ENCODE peak calls at places on chromosomes 7 and 10, in five cellular contexts. One of them, this sample, is unnamed.

GRCh38 chr7:83072576-83073517 is 89.8 kb downstream of the PCLO start:
- DNase-seq in A549: no peak
- DNase-seq in heart left ventricle: no peak
- DNase-seq in adrenal gland: no peak
- DNase-seq in stomach: no peak
- DNase-seq in this sample: no peak

GRCh38 chr7:131649003-131649541 is 92.6 kb upstream of the PODXL start:
- DNase-seq in stomach: no peak
- DNase-seq in heart left ventricle: no peak
- DNase-seq in A549: no peak
- DNase-seq in adrenal gland: no peak
- DNase-seq in this sample: no peak

GRCh38 chr7:150800576-150801241 is at the start of gene TMEM176A:
- DNase-seq in heart left ventricle: no peak
- DNase-seq in adrenal gland: no peak
- DNase-seq in stomach: no peak
- DNase-seq in A549: no peak
- DNase-seq in this sample: no peak

GRCh38 chr10:110355922-110356627 is 51.4 kb upstream of the SMNDC1 start:
- DNase-seq in adrenal gland: no peak
- DNase-seq in A549: no peak
- DNase-seq in heart left ventricle: no peak
- DNase-seq in stomach: no peak
- DNase-seq in this sample: no peak

GRCh38 chr7:112566392-112567324 is 85.9 kb downstream of the LSMEM1 start:
- DNase-seq in adrenal gland: no peak
- DNase-seq in heart left ventricle: no peak
- DNase-seq in stomach: no peak
- DNase-seq in A549: no peak
- DNase-seq in this sample: peak; percentile 22

GRCh38 chr10:61781969-61782403 is 119.3 kb downstream of the CABCOCO1 start:
- DNase-seq in adrenal gland: no peak
- DNase-seq in heart left ventricle: no peak
- DNase-seq in A549: no peak
- DNase-seq in stomach: no peak
- DNase-seq in this sample: no peak

GRCh38 chr7:43198016-43198415 is 85.6 kb downstream of the HECW1 start:
- DNase-seq in adrenal gland: no peak
- DNase-seq in A549: no peak
- DNase-seq in stomach: no peak
- DNase-seq in heart left ventricle: no peak
- DNase-seq in this sample: no peak

GRCh38 chr7:30468791-30469190 is 9.8 kb downstream of the NOD1 start:
- DNase-seq in adrenal gland: no peak
- DNase-seq in heart left ventricle: no peak
- DNase-seq in A549: no peak
- DNase-seq in stomach: no peak
- DNase-seq in this sample: no peak

GRCh38 chr10:126080879-126081331 is 184.5 kb downstream of the FANK1 start:
- DNase-seq in A549: no peak
- DNase-seq in heart left ventricle: no peak
- DNase-seq in adrenal gland: no peak
- DNase-seq in stomach: no peak
- DNase-seq in this sample: no peak

GRCh38 chr10:123995082-123995460 is 98.3 kb downstream of the CHST15 start:
- DNase-seq in stomach: no peak
- DNase-seq in heart left ventricle: no peak
- DNase-seq in A549: peak; percentile 38
- DNase-seq in adrenal gland: no peak
- DNase-seq in this sample: no peak

GRCh38 chr10:102502029-102502336 is 529 bp downstream of the ACTR1A start:
- DNase-seq in stomach: peak; percentile 99
- DNase-seq in adrenal gland: peak; percentile 100
- DNase-seq in A549: peak; percentile 98
- DNase-seq in heart left ventricle: peak; percentile 100
- DNase-seq in this sample: peak; percentile 99

GRCh38 chr10:122727426-122727825 is 27.8 kb upstream of the C10orf120 start:
- DNase-seq in A549: no peak
- DNase-seq in adrenal gland: no peak
- DNase-seq in stomach: no peak
- DNase-seq in heart left ventricle: no peak
- DNase-seq in this sample: no peak

GRCh38 chr7:15015545-15016314 is 113.2 kb upstream of the DGKB start:
- DNase-seq in adrenal gland: peak; percentile 59
- DNase-seq in A549: peak; percentile 26
- DNase-seq in heart left ventricle: peak; percentile 38
- DNase-seq in stomach: peak; percentile 27
- DNase-seq in this sample: peak; percentile 59

GRCh38 chr10:28120043-28120749 is 121.3 kb upstream of the ODAD2 start:
- DNase-seq in stomach: no peak
- DNase-seq in adrenal gland: peak; percentile 57
- DNase-seq in A549: no peak
- DNase-seq in heart left ventricle: no peak
- DNase-seq in this sample: peak; percentile 30

GRCh38 chr10:104779701-104780100 is 138.6 kb downstream of the SORCS3 start:
- DNase-seq in heart left ventricle: no peak
- DNase-seq in stomach: no peak
- DNase-seq in A549: no peak
- DNase-seq in adrenal gland: no peak
- DNase-seq in this sample: no peak

GRCh38 chr10:86368046-86368445 is 1.5 kb upstream of the GRID1 start:
- DNase-seq in A549: no peak
- DNase-seq in heart left ventricle: no peak
- DNase-seq in adrenal gland: no peak
- DNase-seq in stomach: no peak
- DNase-seq in this sample: no peak

GRCh38 chr7:140165422-140165821 is 11.4 kb downstream of the KDM7A start:
- DNase-seq in heart left ventricle: no peak
- DNase-seq in adrenal gland: no peak
- DNase-seq in stomach: no peak
- DNase-seq in A549: no peak
- DNase-seq in this sample: no peak

GRCh38 chr7:65379318-65379717 is 5.7 kb downstream of the ZNF92 start:
- DNase-seq in A549: no peak
- DNase-seq in stomach: no peak
- DNase-seq in heart left ventricle: no peak
- DNase-seq in adrenal gland: no peak
- DNase-seq in this sample: no peak

GRCh38 chr10:35728341-35728740 is 86.2 kb upstream of the FZD8 start:
- DNase-seq in adrenal gland: no peak
- DNase-seq in A549: no peak
- DNase-seq in heart left ventricle: no peak
- DNase-seq in stomach: no peak
- DNase-seq in this sample: no peak

GRCh38 chr7:148014473-148014872 is 576.1 kb upstream of the C7orf33 start:
- DNase-seq in adrenal gland: no peak
- DNase-seq in A549: no peak
- DNase-seq in heart left ventricle: no peak
- DNase-seq in stomach: no peak
- DNase-seq in this sample: no peak

GRCh38 chr10:93346712-93347111 is 135.4 kb downstream of the MYOF start:
- DNase-seq in heart left ventricle: no peak
- DNase-seq in A549: no peak
- DNase-seq in adrenal gland: no peak
- DNase-seq in stomach: no peak
- DNase-seq in this sample: no peak

GRCh38 chr7:92614586-92615237 is 24.5 kb upstream of the FAM133B start:
- DNase-seq in adrenal gland: peak; percentile 78
- DNase-seq in stomach: no peak
- DNase-seq in heart left ventricle: peak; percentile 47
- DNase-seq in A549: no peak
- DNase-seq in this sample: no peak

GRCh38 chr10:36943534-36943933 is 181.9 kb upstream of the ANKRD30A start:
- DNase-seq in stomach: no peak
- DNase-seq in A549: no peak
- DNase-seq in heart left ventricle: no peak
- DNase-seq in adrenal gland: no peak
- DNase-seq in this sample: no peak

GRCh38 chr10:16891375-16892313 is 74.4 kb upstream of the RSU1 start:
- DNase-seq in A549: no peak
- DNase-seq in stomach: peak; percentile 29
- DNase-seq in heart left ventricle: peak; percentile 66
- DNase-seq in adrenal gland: peak; percentile 29
- DNase-seq in this sample: no peak
- TF ChIP-seq POLR2A in A549: no peak
- TF ChIP-seq POLR2A in stomach: no peak
- TF ChIP-seq POLR2A in heart left ventricle: no peak
- TF ChIP-seq POLR2A in adrenal gland: no peak
- TF ChIP-seq POLR2A in this sample: no peak

GRCh38 chr10:82249141-82249540 is 374.1 kb downstream of the NRG3 start:
- DNase-seq in stomach: no peak
- DNase-seq in heart left ventricle: no peak
- DNase-seq in adrenal gland: no peak
- DNase-seq in A549: no peak
- DNase-seq in this sample: no peak
- H3K9me3 ChIP-seq in stomach: no peaks in the 10 kb centered on the region
- H3K9me3 ChIP-seq in heart left ventricle: no peaks in the 10 kb centered on the region
- H3K9me3 ChIP-seq in adrenal gland: no peaks in the 10 kb centered on the region
- H3K9me3 ChIP-seq in A549: no peaks in the 10 kb centered on the region
- H3K9me3 ChIP-seq in this sample: no peaks in the 10 kb centered on the region

GRCh38 chr10:7818295-7819125 is at the start of gene TAF3:
- DNase-seq in stomach: peak; percentile 95
- DNase-seq in adrenal gland: peak; percentile 93
- DNase-seq in A549: peak; percentile 49
- DNase-seq in heart left ventricle: peak; percentile 94
- DNase-seq in this sample: peak; percentile 86
- TF ChIP-seq POLR2A in stomach: no peak
- TF ChIP-seq POLR2A in adrenal gland: no peak
- TF ChIP-seq POLR2A in A549: peak; percentile 88
- TF ChIP-seq POLR2A in heart left ventricle: peak; percentile 67
- TF ChIP-seq POLR2A in this sample: peak; percentile 33

DNA sequence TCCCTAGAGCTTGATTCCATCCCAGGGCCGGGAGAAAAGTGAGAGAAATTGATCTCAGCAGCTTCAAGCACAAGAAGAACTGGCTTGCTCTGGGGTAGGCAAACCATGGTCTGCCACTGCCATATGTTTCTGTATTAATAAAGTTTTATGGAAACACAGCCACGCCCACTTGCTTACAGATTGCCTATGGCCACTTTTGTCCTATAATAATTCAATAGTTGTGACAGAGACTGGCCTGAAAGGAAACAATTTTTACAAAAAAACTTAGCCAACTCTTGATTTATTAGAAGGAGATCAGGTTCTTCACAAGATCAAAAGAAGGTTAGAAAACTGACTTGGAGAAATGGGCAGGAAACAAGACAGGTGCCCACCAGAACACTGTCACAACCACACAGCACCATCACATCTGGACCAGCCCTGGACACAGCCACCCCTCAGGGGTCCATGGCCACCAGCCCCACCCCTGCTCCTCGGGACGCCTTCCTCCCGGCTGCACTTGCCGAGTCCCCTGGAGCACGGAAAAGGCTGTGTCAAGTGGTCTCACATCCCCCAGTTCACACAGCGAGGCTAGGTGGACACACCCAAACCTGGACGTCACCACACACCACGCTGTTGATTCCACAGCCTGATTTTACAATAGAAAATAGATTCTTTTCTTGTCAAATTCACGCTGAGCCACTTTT is 85.4 kb downstream of the PTPRN2 start:
- DNase-seq in stomach: no peak
- DNase-seq in adrenal gland: no peak
- DNase-seq in A549: no peak
- DNase-seq in heart left ventricle: no peak
- DNase-seq in this sample: no peak
- H3K9me3 ChIP-seq in stomach: peaks cover 14% of the 10 kb centered on the region
- H3K9me3 ChIP-seq in adrenal gland: no peaks in the 10 kb centered on the region
- H3K9me3 ChIP-seq in A549: peaks cover 29% of the 10 kb centered on the region
- H3K9me3 ChIP-seq in heart left ventricle: peaks cover 4% of the 10 kb centered on the region
- H3K9me3 ChIP-seq in this sample: no peaks in the 10 kb centered on the region

GRCh38 chr10:5975641-5976473 is 1.5 kb downstream of the IL15RA start:
- DNase-seq in stomach: peak; percentile 49
- DNase-seq in A549: no peak
- DNase-seq in heart left ventricle: peak; percentile 50
- DNase-seq in adrenal gland: peak; percentile 41
- DNase-seq in this sample: no peak
- TF ChIP-seq POLR2A in stomach: no peak
- TF ChIP-seq POLR2A in A549: no peak
- TF ChIP-seq POLR2A in heart left ventricle: no peak
- TF ChIP-seq POLR2A in adrenal gland: no peak
- TF ChIP-seq POLR2A in this sample: no peak

GRCh38 chr7:56605146-56605545 is 488.9 kb upstream of the NUPR2 start:
- DNase-seq in adrenal gland: no peak
- DNase-seq in heart left ventricle: no peak
- DNase-seq in stomach: no peak
- DNase-seq in A549: no peak
- DNase-seq in this sample: no peak
- H3K9me3 ChIP-seq in adrenal gland: no peaks in the 10 kb centered on the region
- H3K9me3 ChIP-seq in heart left ventricle: peaks cover 6% of the 10 kb centered on the region
- H3K9me3 ChIP-seq in stomach: peaks cover 27% of the 10 kb centered on the region
- H3K9me3 ChIP-seq in A549: peaks cover 12% of the 10 kb centered on the region
- H3K9me3 ChIP-seq in this sample: no peaks in the 10 kb centered on the region

GRCh38 chr7:1454471-1455065 is 4.7 kb downstream of the MICALL2 start:
- DNase-seq in A549: no peak
- DNase-seq in stomach: peak; percentile 40
- DNase-seq in heart left ventricle: peak; percentile 59
- DNase-seq in adrenal gland: no peak
- DNase-seq in this sample: no peak
- TF ChIP-seq POLR2A in A549: no peak
- TF ChIP-seq POLR2A in stomach: no peak
- TF ChIP-seq POLR2A in heart left ventricle: no peak
- TF ChIP-seq POLR2A in adrenal gland: no peak
- TF ChIP-seq POLR2A in this sample: no peak

GRCh38 chr7:157885140-157885539 is 548.3 kb downstream of the DNAJB6 start:
- DNase-seq in adrenal gland: no peak
- DNase-seq in A549: no peak
- DNase-seq in stomach: no peak
- DNase-seq in heart left ventricle: no peak
- DNase-seq in this sample: no peak
- H3K9me3 ChIP-seq in adrenal gland: no peaks in the 10 kb centered on the region
- H3K9me3 ChIP-seq in A549: peaks cover 9% of the 10 kb centered on the region
- H3K9me3 ChIP-seq in stomach: no peaks in the 10 kb centered on the region
- H3K9me3 ChIP-seq in heart left ventricle: peaks cover 5% of the 10 kb centered on the region
- H3K9me3 ChIP-seq in this sample: no peaks in the 10 kb centered on the region

GRCh38 chr7:285731-286130 is 4.2 kb upstream of the FOXL3 start:
- DNase-seq in stomach: no peak
- DNase-seq in adrenal gland: no peak
- DNase-seq in heart left ventricle: peak; percentile 9
- DNase-seq in A549: no peak
- DNase-seq in this sample: no peak

GRCh38 chr7:281637-282036 is 8.3 kb upstream of the FOXL3 start:
- DNase-seq in heart left ventricle: peak; percentile 1
- DNase-seq in stomach: no peak
- DNase-seq in adrenal gland: no peak
- DNase-seq in A549: no peak
- DNase-seq in this sample: no peak

GRCh38 chr7:282621-283020 is 7.3 kb upstream of the FOXL3 start:
- DNase-seq in A549: no peak
- DNase-seq in adrenal gland: no peak
- DNase-seq in heart left ventricle: peak; percentile 6
- DNase-seq in stomach: no peak
- DNase-seq in this sample: no peak

GRCh38 chr7:286278-286677 is 3.7 kb upstream of the FOXL3 start:
- DNase-seq in stomach: no peak
- DNase-seq in adrenal gland: no peak
- DNase-seq in heart left ventricle: peak; percentile 8
- DNase-seq in A549: no peak
- DNase-seq in this sample: no peak

GRCh38 chr7:284762-285722 is 4.9 kb upstream of the FOXL3 start:
- DNase-seq in adrenal gland: no peak
- DNase-seq in heart left ventricle: peak; percentile 11
- DNase-seq in stomach: no peak
- DNase-seq in A549: no peak
- DNase-seq in this sample: no peak
- TF ChIP-seq POLR2A in adrenal gland: no peak
- TF ChIP-seq POLR2A in heart left ventricle: no peak
- TF ChIP-seq POLR2A in stomach: no peak
- TF ChIP-seq POLR2A in A549: no peak
- TF ChIP-seq POLR2A in this sample: no peak